ENCODE peak calls at places on chromosomes 7 and 10, in eight cellular contexts. Z, B, C, M, R, P, S and F are unnamed samples.

GRCh38 chr10:13945760-13946460 is 359.1 kb downstream of the PRPF18 start:
- DNase-seq in Z (peak; percentile 14), B (no peak), C (no peak), M (no peak), R (no peak), P (no peak), S (no peak), F (peak; percentile 48)

GRCh38 chr10:59560990-59561389 is 148.7 kb downstream of the SLC16A9 start:
- DNase-seq in Z (no peak), B (no peak), C (no peak), M (no peak), R (no peak), P (no peak), S (no peak), F (no peak)

GRCh38 chr10:131833446-131834080 is 67.2 kb upstream of the PPP2R2D start:
- DNase-seq in Z (no peak), B (no peak), C (no peak), M (no peak), R (no peak), P (no peak), S (no peak), F (no peak)

GRCh38 chr7:108079291-108080057 is 50.7 kb downstream of the LAMB4 start:
- DNase-seq in Z (peak; percentile 17), B (no peak), C (peak; percentile 25), M (no peak), R (no peak), P (peak; percentile 87), S (peak; percentile 70), F (no peak)

GRCh38 chr7:64892116-64892515 is 11.0 kb upstream of the ZNF273 start:
- DNase-seq in Z (no peak), B (no peak), C (no peak), M (no peak), R (no peak), P (no peak), S (no peak), F (no peak)

GRCh38 chr7:73851410-73852338 is 9.3 kb upstream of the TMEM270 start:
- DNase-seq in Z (peak; percentile 80), B (peak; percentile 86), C (no peak), M (peak; percentile 92), R (no peak), P (peak; percentile 97), S (peak; percentile 98), F (no peak)

GRCh38 chr7:30989824-30990140 is 26.0 kb downstream of the GHRHR start:
- DNase-seq in Z (no peak), B (no peak), C (peak; percentile 37), M (no peak), R (no peak), P (no peak), S (no peak), F (no peak)

GRCh38 chr7:22125436-22125835 is 179.7 kb upstream of the CDCA7L start:
- DNase-seq in Z (no peak), B (no peak), C (no peak), M (no peak), R (no peak), P (no peak), S (no peak), F (no peak)

GRCh38 chr10:120005408-120006280 is 113.1 kb downstream of the SEC23IP start:
- DNase-seq in Z (no peak), B (no peak), C (no peak), M (no peak), R (peak; percentile 43), P (peak; percentile 2), S (no peak), F (peak; percentile 41)

GRCh38 chr7:23471090-23471859 is 984 bp upstream of the IGF2BP3 start:
- DNase-seq in Z (peak; percentile 92), B (no peak), C (peak; percentile 93), M (peak; percentile 72), R (peak; percentile 97), P (peak; percentile 79), S (peak; percentile 78), F (peak; percentile 97)

GRCh38 chr10:71126432-71126831 is 85.9 kb upstream of the UNC5B start:
- DNase-seq in Z (peak; percentile 2), B (no peak), C (no peak), M (no peak), R (no peak), P (no peak), S (no peak), F (no peak)

GRCh38 chr10:129642427-129642826 is 175.4 kb downstream of the MGMT start:
- DNase-seq in Z (peak; percentile 37), B (no peak), C (no peak), M (peak; percentile 10), R (no peak), P (peak; percentile 26), S (peak; percentile 55), F (no peak)

GRCh38 chr10:29998142-29998808 is 61.1 kb downstream of the JCAD start:
- DNase-seq in Z (peak; percentile 87), B (peak; percentile 81), C (peak; percentile 71), M (peak; percentile 75), R (peak; percentile 85), P (peak; percentile 85), S (peak; percentile 83), F (peak; percentile 87)

GRCh38 chr7:131424219-131424822 is 96.6 kb downstream of the MKLN1 start:
- DNase-seq in Z (peak; percentile 32), B (peak; percentile 64), C (peak; percentile 52), M (peak; percentile 12), R (peak; percentile 20), P (peak; percentile 75), S (peak; percentile 57), F (peak; percentile 16)

GRCh38 chr7:130009848-130010688 is 41.1 kb downstream of the ZC3HC1 start:
- DNase-seq in Z (peak; percentile 59), B (peak; percentile 23), C (peak; percentile 33), M (peak; percentile 91), R (no peak), P (peak; percentile 97), S (peak; percentile 87), F (no peak)

GRCh38 chr10:58513189-58514101 is 773 bp downstream of the BICC1 start:
- DNase-seq in Z (peak; percentile 42), B (no peak), C (peak; percentile 63), M (no peak), R (peak; percentile 73), P (peak; percentile 70), S (peak; percentile 71), F (peak; percentile 62)

GRCh38 chr7:129896568-129897382 is 56.0 kb downstream of the UBE2H start:
- DNase-seq in Z (no peak), B (no peak), C (no peak), M (no peak), R (no peak), P (peak; percentile 66), S (peak; percentile 70), F (no peak)

GRCh38 chr7:104848386-104848990 is 165.5 kb upstream of the KMT2E start:
- DNase-seq in Z (peak; percentile 72), B (peak; percentile 31), C (peak; percentile 73), M (peak; percentile 18), R (peak; percentile 80), P (peak; percentile 30), S (peak; percentile 78), F (peak; percentile 86)

GRCh38 chr10:126384269-126384873 is 3.9 kb downstream of the ADAM12 start:
- DNase-seq in Z (no peak), B (no peak), C (no peak), M (no peak), R (no peak), P (peak; percentile 89), S (peak; percentile 77), F (no peak)

GRCh38 chr10:132350391-132350790 is 18.4 kb downstream of the LRRC27 start:
- DNase-seq in Z (no peak), B (no peak), C (no peak), M (no peak), R (no peak), P (no peak), S (no peak), F (no peak)

GRCh38 chr10:77505431-77506334 is 131.9 kb downstream of the KCNMA1 start:
- DNase-seq in Z (peak; percentile 23), B (no peak), C (no peak), M (peak; percentile 68), R (no peak), P (peak; percentile 94), S (peak; percentile 99), F (no peak)

DNA sequence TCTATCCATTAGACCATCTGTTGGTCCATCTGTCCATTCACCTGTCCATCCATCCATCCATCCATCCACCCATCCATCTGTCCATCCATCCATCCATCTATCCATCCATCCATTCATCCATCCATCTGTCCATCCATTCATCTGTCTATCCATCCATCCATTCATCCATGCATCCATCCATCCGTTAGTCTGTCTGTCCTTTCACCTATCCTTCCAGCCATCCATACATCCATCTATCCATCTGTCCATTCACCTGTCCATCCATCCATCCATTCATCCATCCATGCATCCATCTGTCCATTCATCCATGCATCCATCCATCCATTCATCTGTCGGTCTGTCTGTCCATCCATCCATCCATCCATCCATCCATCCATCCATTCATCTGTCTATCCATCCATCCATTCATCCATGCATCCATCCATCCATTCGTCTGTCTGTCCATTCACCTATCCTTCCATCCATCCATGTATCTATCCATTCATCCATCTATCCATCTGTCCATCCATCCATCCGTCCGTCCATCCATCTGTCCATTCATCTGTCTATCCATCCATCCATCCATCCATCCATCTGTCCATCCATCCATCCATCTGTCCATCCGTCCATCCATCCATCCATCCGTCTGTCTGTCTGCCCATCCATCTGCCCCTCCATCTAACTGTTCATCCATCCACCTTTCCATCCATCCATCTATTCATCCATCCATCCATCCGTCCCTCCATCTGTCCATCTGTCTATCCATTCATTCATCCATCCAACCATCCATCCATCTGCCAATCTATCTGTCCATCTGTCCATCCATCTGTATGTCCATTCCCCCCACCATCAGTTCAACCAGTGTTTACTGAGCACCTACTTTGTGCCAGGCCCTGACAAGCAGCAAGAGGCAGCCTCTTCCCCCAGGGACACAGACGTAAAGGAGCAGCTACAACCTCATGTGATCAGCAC is 4.8 kb upstream of the LFNG start:
- DNase-seq in Z (no peak), B (no peak), C (no peak), M (no peak), R (no peak), P (no peak), S (no peak), F (no peak)
- H3K27ac ChIP-seq in Z (no peak overlapping the region), B (no peak overlapping the region), C (peak overlapping the region; percentile 98), M (no peak overlapping the region), R (no peak overlapping the region), P (no peak overlapping the region), S (no peak overlapping the region), F (no peak overlapping the region)

GRCh38 chr7:115449689-115450088 is 527.8 kb downstream of the MDFIC start:
- DNase-seq in Z (no peak), B (no peak), C (no peak), M (no peak), R (no peak), P (no peak), S (peak; percentile 14), F (peak; percentile 36)
- TF ChIP-seq EZH2phosphoT487 in Z (no peak), B (no peak), C (no peak), M (no peak), R (no peak), P (no peak), S (no peak), F (no peak)

GRCh38 chr10:74047304-74047703 is 49.4 kb downstream of the VCL start:
- DNase-seq in Z (no peak), B (no peak), C (no peak), M (no peak), R (no peak), P (peak; percentile 90), S (no peak), F (no peak)
- H3K27ac ChIP-seq in Z (peak overlapping the region; percentile 61), B (no peak overlapping the region), C (peak overlapping the region; percentile 60), M (no peak overlapping the region), R (no peak overlapping the region), P (peak overlapping the region; percentile 84), S (no peak overlapping the region), F (peak overlapping the region; percentile 67)

DNA sequence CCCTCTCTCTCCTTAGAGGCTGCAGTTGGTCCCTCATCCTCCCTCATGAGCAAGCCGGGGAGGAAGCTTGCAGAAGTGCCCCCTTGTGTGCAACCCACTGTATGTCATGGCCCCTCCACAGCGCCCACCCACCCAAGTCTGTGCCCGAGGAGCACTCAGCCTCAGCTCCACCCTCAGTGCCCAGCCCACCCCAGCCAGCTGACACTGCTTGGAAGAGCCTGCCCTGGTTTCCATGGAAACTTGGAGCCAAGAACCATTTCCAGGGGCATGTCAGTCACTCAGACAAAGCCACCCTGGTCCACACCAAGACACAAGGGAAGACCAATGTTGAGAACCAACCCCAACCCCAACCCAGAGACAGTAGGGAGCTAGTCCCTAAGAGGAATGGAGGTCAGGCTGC is 79.5 kb downstream of the PAX2 start:
- DNase-seq in Z (no peak), B (no peak), C (no peak), M (no peak), R (no peak), P (no peak), S (no peak), F (no peak)
- TF ChIP-seq EZH2phosphoT487 in Z (no peak), B (no peak), C (no peak), M (no peak), R (no peak), P (no peak), S (no peak), F (no peak)